ENCODE peak calls at places on chromosomes 6 and 20, in ten cellular contexts. A is T-helper 1 cell; K is T-helper 2 cell treated with Interferon-gamma antibody and Interleukin-4, amounts not matched to agents 5 μg/mL and 100 μg/mL, for 36 hours; I is NCI-H2171; L is left ventricle myocardium inferior; X is thyroid gland; F is astrocyte of the hippocampus; Q is stimulated activated CD8-positive, alpha-beta memory T cell treated with anti-CD3 and anti-CD28 coated beads, Interleukin-7, amount 100 ng/mL, for 24 hours; R is prostate gland; H is activated naive CD4-positive, alpha-beta T cell. V is an unnamed sample.

GRCh38 chr6:32290886-32291450 is 67.1 kb upstream of the NOTCH4 start:
- DNase-seq in A (no peak), K (no peak), I (no peak), L (no peak), X (no peak), F (no peak), Q (no peak), R (no peak), H (no peak), V (no peak)

GRCh38 chr20:6140947-6141346 is 18.1 kb upstream of the FERMT1 start:
- DNase-seq in A (no peak), K (no peak), I (peak; percentile 48), L (no peak), X (no peak), F (no peak), Q (no peak), R (no peak), H (no peak), V (no peak)

GRCh38 chr6:69232506-69233194 is 564.2 kb downstream of the LMBRD1 start:
- DNase-seq in A (no peak), K (peak; percentile 53), I (no peak), L (peak; percentile 77), X (peak; percentile 54), F (peak; percentile 95), Q (peak; percentile 5), R (peak; percentile 44), H (no peak), V (no peak)

GRCh38 chr6:27494987-27495385 is 22.1 kb upstream of the ZNF184 start:
- DNase-seq in A (no peak), K (no peak), I (no peak), L (no peak), X (no peak), F (no peak), Q (no peak), R (no peak), H (no peak), V (no peak)

GRCh38 chr6:50820590-50821234 is 2.0 kb downstream of the TFAP2B start:
- DNase-seq in A (no peak), K (no peak), I (no peak), L (no peak), X (no peak), F (no peak), Q (no peak), R (no peak), H (no peak), V (no peak)

GRCh38 chr20:51176846-51177245 is 153.9 kb upstream of the KCNG1 start:
- DNase-seq in A (no peak), K (no peak), I (no peak), L (no peak), X (no peak), F (peak; percentile 63), Q (no peak), R (no peak), H (no peak), V (no peak)

GRCh38 chr6:105257350-105257749 is 77.5 kb upstream of the POPDC3 start:
- DNase-seq in A (no peak), K (no peak), I (no peak), L (no peak), X (no peak), F (no peak), Q (no peak), R (no peak), H (no peak), V (no peak)

GRCh38 chr6:166502453-166502852 is 84.0 kb downstream of the RAMACL start:
- DNase-seq in A (no peak), K (no peak), I (no peak), L (peak; percentile 48), X (no peak), F (no peak), Q (no peak), R (no peak), H (no peak), V (no peak)

GRCh38 chr6:54586251-54586650 is 260.3 kb upstream of the FAM83B start:
- DNase-seq in A (no peak), K (no peak), I (no peak), L (no peak), X (no peak), F (no peak), Q (no peak), R (no peak), H (no peak), V (no peak)

GRCh38 chr6:109440325-109441068 is at the start of the genes PPIL6 and SMPD2:
- DNase-seq in A (peak; percentile 60), K (peak; percentile 80), I (peak; percentile 91), L (peak; percentile 90), X (peak; percentile 91), F (peak; percentile 97), Q (peak; percentile 57), R (peak; percentile 86), H (peak; percentile 36), V (peak; percentile 86)

GRCh38 chr6:11042750-11043551 is 1.2 kb downstream of the ELOVL2 start:
- DNase-seq in A (no peak), K (no peak), I (no peak), L (no peak), X (peak; percentile 43), F (peak; percentile 31), Q (no peak), R (no peak), H (no peak), V (peak; percentile 32)

GRCh38 chr6:153162172-153162571 is 31.1 kb upstream of the RGS17 start:
- DNase-seq in A (no peak), K (no peak), I (no peak), L (no peak), X (no peak), F (no peak), Q (no peak), R (no peak), H (no peak), V (no peak)

GRCh38 chr6:127855542-127856159 is 45.2 kb downstream of the THEMIS start:
- DNase-seq in A (no peak), K (no peak), I (no peak), L (no peak), X (peak; percentile 5), F (peak; percentile 40), Q (peak; percentile 18), R (no peak), H (no peak), V (peak; percentile 16)

GRCh38 chr6:13953061-13953705 is 28.4 kb downstream of the RNF182 start:
- DNase-seq in A (no peak), K (no peak), I (no peak), L (no peak), X (no peak), F (peak; percentile 51), Q (no peak), R (no peak), H (no peak), V (no peak)

GRCh38 chr20:46062621-46063020 is 27.1 kb downstream of the NCOA5 start:
- DNase-seq in A (no peak), K (no peak), I (no peak), L (no peak), X (no peak), F (no peak), Q (no peak), R (no peak), H (no peak), V (no peak)

GRCh38 chr20:10578607-10579006 is 95.2 kb downstream of the JAG1 start:
- DNase-seq in A (no peak), K (no peak), I (no peak), L (no peak), X (no peak), F (peak; percentile 36), Q (no peak), R (no peak), H (no peak), V (no peak)

GRCh38 chr20:63658749-63659187 is 656 bp downstream of the RTEL1 start:
- DNase-seq in A (no peak), K (peak; percentile 37), I (no peak), L (peak; percentile 41), X (no peak), F (no peak), Q (no peak), R (no peak), H (no peak), V (no peak)

GRCh38 chr6:44430322-44430721 is 42.8 kb downstream of the CDC5L start:
- DNase-seq in A (no peak), K (no peak), I (no peak), L (no peak), X (no peak), F (peak; percentile 67), Q (no peak), R (no peak), H (no peak), V (no peak)

GRCh38 chr6:29845405-29846006 is 17.9 kb downstream of the HLA-G start:
- DNase-seq in A (no peak), K (peak; percentile 47), I (no peak), L (no peak), X (no peak), F (no peak), Q (no peak), R (no peak), H (no peak), V (no peak)

GRCh38 chr20:3106658-3107463 is 22.3 kb upstream of the AVP start:
- DNase-seq in A (no peak), K (no peak), I (peak; percentile 8), L (no peak), X (no peak), F (peak; percentile 59), Q (no peak), R (no peak), H (no peak), V (no peak)

GRCh38 chr6:167824591-167825041 is 2.1 kb upstream of the AFDN start:
- DNase-seq in A (no peak), K (no peak), I (no peak), L (no peak), X (peak; percentile 54), F (peak; percentile 45), Q (no peak), R (no peak), H (no peak), V (no peak)